ENCODE peak calls at places on chromosome 1, in seven cellular contexts. H is HEK293T, I is transverse colon, P is H54, O is cardiac fibroblast, S is omental fat pad, Y is kidney tubule cell. K is an unnamed sample.

GRCh38 chr1:54885863-54886723 is 902 bp downstream of the DHCR24 start:
- DNase-seq in S (no peak), H (peak), I (peak), P (no peak), Y (peak), O (peak), K (peak)

GRCh38 chr1:156727914-156728598 is at the start of gene METTL25B:
- DNase-seq in Y (peak), O (peak), I (peak), H (peak), P (peak), S (no peak), K (peak)

GRCh38 chr1:239428311-239428710 is 41.9 kb downstream of the CHRM3 start:
- DNase-seq in I (no peak), P (no peak), H (no peak), O (no peak), Y (no peak), S (no peak), K (no peak)

GRCh38 chr1:3501856-3502665 is 47.6 kb downstream of the ARHGEF16 start:
- DNase-seq in S (peak), Y (peak), I (peak), H (peak), O (peak), P (no peak), K (peak)

GRCh38 chr1:223421025-223421424 is 27.8 kb downstream of the CCDC185 start:
- DNase-seq in P (no peak), Y (no peak), I (no peak), S (no peak), H (no peak), O (no peak), K (no peak)

GRCh38 chr1:74620242-74620641 is 53.4 kb downstream of the ERICH3 start:
- DNase-seq in S (no peak), P (no peak), Y (no peak), O (no peak), H (no peak), I (no peak), K (no peak)

GRCh38 chr1:237390798-237391197 is 348.8 kb downstream of the RYR2 start:
- DNase-seq in O (peak), S (no peak), Y (no peak), P (no peak), H (no peak), I (no peak), K (no peak)

GRCh38 chr1:29703596-29703995 is 467.3 kb downstream of the PTPRU start:
- DNase-seq in Y (peak), H (peak), O (peak), P (peak), S (no peak), I (no peak), K (no peak)

GRCh38 chr1:99590578-99591209 is 55.2 kb upstream of the PALMD start:
- DNase-seq in I (no peak), S (no peak), P (peak), H (no peak), Y (peak), O (peak), K (no peak)

GRCh38 chr1:109314805-109315204 is 8.0 kb upstream of the MYBPHL start:
- DNase-seq in S (no peak), I (no peak), O (peak), P (no peak), Y (no peak), H (no peak), K (no peak)

GRCh38 chr1:228866498-228866897 is 131.2 kb downstream of the RHOU start:
- DNase-seq in Y (no peak), P (no peak), H (no peak), I (no peak), S (no peak), O (peak), K (no peak)

GRCh38 chr1:158248122-158248521 is 6.1 kb upstream of the CD1A start:
- DNase-seq in H (no peak), S (no peak), P (no peak), I (peak), Y (peak), O (no peak), K (no peak)

GRCh38 chr1:212699104-212699838 is 369 bp downstream of the BATF3 start:
- DNase-seq in S (no peak), Y (peak), O (peak), I (peak), H (peak), P (peak), K (no peak)

GRCh38 chr1:151705146-151705545 is 11.5 kb downstream of the CELF3 start:
- DNase-seq in O (no peak), I (no peak), P (no peak), H (no peak), S (no peak), Y (no peak), K (no peak)

GRCh38 chr1:61120998-61121397 is 38.6 kb downstream of the NFIA start:
- DNase-seq in P (no peak), S (no peak), Y (no peak), H (no peak), I (no peak), O (peak), K (no peak)

GRCh38 chr1:11178021-11179015 is 10.8 kb upstream of the ANGPTL7 start:
- DNase-seq in O (peak), S (no peak), I (no peak), P (no peak), H (peak), Y (no peak), K (peak)

GRCh38 chr1:67817319-67817718 is 15.9 kb downstream of the GNG12 start:
- DNase-seq in O (no peak), H (no peak), Y (no peak), I (peak), P (no peak), S (no peak), K (no peak)